ENCODE peak calls at places on chromosomes 11 and 22, in seven cellular contexts. K is PC-3, A is neural progenitor cell, L is fibroblast of lung, F is IMR-90, E is GM23248, P is Karpas-422. Z is an unnamed sample. For H4K20me1, the result is how much of the 10 kb centered on the place peaks cover.

GRCh38 chr22:42601879-42602465 is 12.7 kb downstream of the POLDIP3 start:
- DNase-seq in L (no peak), P (no peak), K (no peak), A (no peak), F (no peak), E (no peak), Z (no peak)

GRCh38 chr11:93116641-93117577 is 80.9 kb downstream of the SLC36A4 start:
- DNase-seq in E (no peak), F (peak), A (peak), P (no peak), K (peak), L (peak), Z (peak)

GRCh38 chr11:3094223-3094824 is 37.1 kb upstream of the CARS1 start:
- DNase-seq in P (no peak), K (no peak), L (no peak), A (no peak), F (no peak), E (no peak), Z (no peak)

GRCh38 chr11:88404363-88404762 is 66.8 kb upstream of the CTSC start:
- DNase-seq in L (no peak), A (no peak), P (no peak), F (no peak), K (no peak), E (no peak), Z (no peak)

GRCh38 chr11:12599408-12600143 is 74.6 kb upstream of the TEAD1 start:
- DNase-seq in L (no peak), P (peak), F (no peak), A (peak), K (peak), E (peak), Z (peak)

GRCh38 chr11:134515081-134515960 is 103.3 kb upstream of the B3GAT1 start:
- DNase-seq in P (no peak), K (no peak), A (no peak), L (no peak), F (no peak), E (no peak), Z (no peak)

GRCh38 chr22:49439373-49439772 is 388.3 kb downstream of the BRD1 start:
- DNase-seq in F (no peak), K (no peak), L (no peak), P (no peak), E (no peak), A (no peak), Z (no peak)

GRCh38 chr11:107752954-107753822 is 41.3 kb upstream of the SLN start:
- DNase-seq in E (peak), A (no peak), P (no peak), F (no peak), L (peak), K (no peak), Z (no peak)

GRCh38 chr11:3994030-3994640 is 100.5 kb upstream of the RRM1 start:
- DNase-seq in L (peak), P (no peak), E (peak), F (peak), A (no peak), K (peak), Z (no peak)

GRCh38 chr22:46894081-46894671 is 131.7 kb downstream of the TBC1D22A start:
- DNase-seq in P (no peak), F (peak), K (no peak), E (peak), A (no peak), L (no peak), Z (no peak)

GRCh38 chr11:66013762-66014100 is 1.9 kb downstream of the CST6 start:
- DNase-seq in A (no peak), K (no peak), F (no peak), E (no peak), L (no peak), P (no peak), Z (no peak)

GRCh38 chr11:76237914-76238313 is 31.6 kb upstream of the WNT11 start:
- DNase-seq in P (no peak), E (peak), F (peak), L (no peak), K (peak), A (peak), Z (no peak)

GRCh38 chr22:49576241-49577141 is 251.2 kb downstream of the BRD1 start:
- DNase-seq in K (no peak), P (no peak), L (no peak), F (no peak), A (no peak), E (no peak), Z (no peak)

GRCh38 chr11:124415356-124415923 is 9.2 kb downstream of the OR8B4 start:
- DNase-seq in K (peak), E (peak), L (peak), A (peak), P (peak), F (peak), Z (peak)

GRCh38 chr11:61589961-61590360 is 9.1 kb upstream of the SYT7 start:
- DNase-seq in A (no peak), K (no peak), L (no peak), F (no peak), P (no peak), E (no peak), Z (no peak)

GRCh38 chr11:71252434-71252781 is at the start of gene SHANK2:
- DNase-seq in K (peak), L (no peak), A (peak), P (no peak), E (no peak), F (no peak), Z (no peak)

GRCh38 chr11:92322225-92322624 is 97.6 kb downstream of the FAT3 start:
- DNase-seq in E (peak), A (no peak), P (no peak), L (peak), F (peak), K (peak), Z (no peak)

GRCh38 chr11:60762851-60763691 is 6.4 kb downstream of the MS4A15 start:
- DNase-seq in P (peak), F (no peak), K (peak), L (no peak), A (peak), E (no peak), Z (no peak)

GRCh38 chr22:39990688-39991087 is 4.1 kb upstream of the FAM83F start:
- DNase-seq in A (no peak), F (no peak), P (no peak), E (no peak), K (no peak), L (no peak), Z (no peak)

GRCh38 chr11:17610402-17610894 is 63.4 kb downstream of the OTOG start:
- DNase-seq in F (no peak), L (no peak), P (no peak), K (no peak), E (no peak), A (no peak), Z (no peak)

GRCh38 chr11:45146072-45147016 is at the start of gene PRDM11:
- DNase-seq in P (peak), L (peak), F (peak), K (peak), E (peak), A (peak), Z (peak)

GRCh38 chr22:20509344-20510047 is 2.1 kb downstream of the MED15 start:
- DNase-seq in K (peak), A (peak), P (peak), E (peak), L (peak), F (peak), Z (peak)
- H3K9ac ChIP-seq in K (peak), A (no peak), P (peak), E (peak), L (peak), F (peak), Z (peak)

DNA sequence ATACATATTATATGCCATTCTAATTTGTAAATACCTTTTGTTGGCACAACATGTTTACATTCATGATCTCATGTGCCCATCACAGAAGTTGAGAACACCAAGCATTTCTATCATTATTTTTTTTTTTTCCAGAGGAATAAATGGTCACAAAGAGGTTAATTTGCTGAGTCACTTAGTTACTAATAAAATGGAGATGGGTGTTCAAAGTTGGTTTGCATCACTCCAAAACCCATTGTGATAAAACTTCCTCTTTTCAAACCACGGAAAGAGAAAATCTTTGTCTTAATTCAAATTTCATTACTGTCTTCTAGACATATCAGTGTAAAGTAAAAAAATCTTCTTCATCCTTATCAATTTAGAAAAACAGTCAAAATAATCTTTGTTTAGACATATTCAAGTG is 636.8 kb upstream of the CCDC179 start:
- DNase-seq in L (no peak), K (no peak), E (no peak), A (no peak), P (no peak), F (no peak), Z (no peak)
- H4K20me1 ChIP-seq in L (under half), K (under half), E (under half), A (under half), P (under half), F (under half), Z (under half)

DNA sequence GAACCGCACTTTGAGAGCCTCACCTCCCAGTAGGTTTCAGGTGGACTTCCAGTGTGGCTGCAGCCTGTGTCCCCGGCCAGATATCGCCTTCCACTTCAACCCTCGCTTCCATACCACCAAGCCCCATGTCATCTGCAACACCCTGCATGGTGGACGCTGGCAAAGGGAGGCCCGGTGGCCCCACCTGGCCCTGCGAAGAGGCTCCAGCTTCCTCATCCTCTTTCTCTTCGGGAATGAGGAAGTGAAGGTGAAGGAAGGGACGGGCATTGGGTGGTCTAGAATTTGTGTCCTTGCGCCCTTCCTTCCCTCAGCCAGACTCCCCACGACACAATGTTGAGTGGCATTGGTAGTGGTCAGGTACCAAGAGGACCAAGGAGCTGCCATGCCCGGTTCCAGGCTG is 2.9 kb downstream of the LGALS12 start:
- DNase-seq in K (no peak), E (no peak), F (no peak), L (no peak), A (no peak), P (no peak), Z (no peak)
- H3K4me3 ChIP-seq in K (no peak), E (no peak), F (no peak), L (no peak), A (no peak), P (no peak), Z (no peak)

DNA sequence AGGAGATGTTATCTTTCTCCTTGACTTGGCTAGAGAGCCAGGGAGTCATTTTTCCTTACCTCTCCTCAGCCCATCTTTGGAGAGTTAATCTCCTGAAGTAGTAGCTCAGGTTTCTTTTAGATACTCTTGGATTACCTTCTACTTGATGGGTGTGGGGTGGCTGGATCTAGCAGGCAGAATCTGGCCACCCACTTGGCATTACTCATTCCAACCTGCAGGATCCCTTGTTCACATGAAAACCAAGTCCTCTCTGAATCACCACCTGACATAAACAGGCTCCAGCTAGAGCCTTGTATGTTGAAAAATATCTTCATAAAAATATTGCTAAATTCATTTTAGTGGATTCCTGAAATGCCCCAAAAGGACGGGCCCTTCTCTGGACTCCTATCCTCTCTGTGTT is 250.6 kb upstream of the PLET1 start:
- DNase-seq in L (no peak), E (peak), P (no peak), A (no peak), F (no peak), K (no peak), Z (no peak)
- H3K9ac ChIP-seq in L (no peak), E (no peak), P (no peak), A (no peak), F (no peak), K (no peak), Z (no peak)

GRCh38 chr11:68343761-68344256 is 31.4 kb downstream of the LRP5 start:
- DNase-seq in K (no peak), F (no peak), P (no peak), A (no peak), L (no peak), E (no peak), Z (no peak)
- H4K20me1 ChIP-seq in K (under half), F (under half), P (under half), A (under half), L (under half), E (under half), Z (under half)

GRCh38 chr11:1871531-1871930 is 18.6 kb downstream of the LSP1 start:
- DNase-seq in F (no peak), E (no peak), K (no peak), P (no peak), A (peak), L (no peak), Z (no peak)
- H3K4me3 ChIP-seq in F (no peak), E (no peak), K (no peak), P (no peak), A (no peak), L (no peak), Z (no peak)

GRCh38 chr22:19713650-19714319 is 518 bp upstream of the SEPTIN5 start:
- DNase-seq in K (no peak), A (peak), L (no peak), P (no peak), E (peak), F (no peak), Z (no peak)
- H3K9ac ChIP-seq in K (no peak), A (no peak), L (no peak), P (no peak), E (no peak), F (peak), Z (no peak)

Z was measured in DND-41.